ENCODE peak calls at places on chromosomes 16 and 17, in seven cellular contexts. One of them, this sample, is unnamed.

GRCh38 chr17:16915752-16916556 is 56.0 kb downstream of the TNFRSF13B start:
- DNase-seq in sigmoid colon: no peak
- DNase-seq in COR-L47: peak
- DNase-seq in LoVo: peak
- DNase-seq in activated CD8-positive, alpha-beta memory T cell treated with anti-CD3 and anti-CD28 coated beads for 4 hours: no peak
- DNase-seq in NCI-H2029: peak
- DNase-seq in uterus: no peak
- DNase-seq in this sample: peak

GRCh38 chr16:66926171-66926570 is 836 bp upstream of the RRAD start:
- DNase-seq in COR-L47: no peak
- DNase-seq in uterus: no peak
- DNase-seq in sigmoid colon: peak
- DNase-seq in activated CD8-positive, alpha-beta memory T cell treated with anti-CD3 and anti-CD28 coated beads for 4 hours: no peak
- DNase-seq in LoVo: no peak
- DNase-seq in NCI-H2029: no peak
- DNase-seq in this sample: no peak

GRCh38 chr17:61411114-61411943 is 11.7 kb downstream of the TBX2 start:
- DNase-seq in LoVo: peak
- DNase-seq in COR-L47: no peak
- DNase-seq in activated CD8-positive, alpha-beta memory T cell treated with anti-CD3 and anti-CD28 coated beads for 4 hours: no peak
- DNase-seq in NCI-H2029: peak
- DNase-seq in uterus: peak
- DNase-seq in sigmoid colon: peak
- DNase-seq in this sample: peak

GRCh38 chr16:5615868-5616642 is 518.5 kb upstream of the EEF2KMT start:
- DNase-seq in NCI-H2029: peak
- DNase-seq in LoVo: peak
- DNase-seq in uterus: no peak
- DNase-seq in sigmoid colon: peak
- DNase-seq in activated CD8-positive, alpha-beta memory T cell treated with anti-CD3 and anti-CD28 coated beads for 4 hours: no peak
- DNase-seq in COR-L47: peak
- DNase-seq in this sample: peak

GRCh38 chr17:8059131-8059530 is 20.3 kb downstream of the ALOX15B start:
- DNase-seq in sigmoid colon: peak
- DNase-seq in NCI-H2029: no peak
- DNase-seq in LoVo: no peak
- DNase-seq in uterus: no peak
- DNase-seq in activated CD8-positive, alpha-beta memory T cell treated with anti-CD3 and anti-CD28 coated beads for 4 hours: no peak
- DNase-seq in COR-L47: no peak
- DNase-seq in this sample: no peak

GRCh38 chr16:3115011-3115410 is 2.6 kb downstream of the ZNF205 start:
- DNase-seq in uterus: no peak
- DNase-seq in sigmoid colon: no peak
- DNase-seq in activated CD8-positive, alpha-beta memory T cell treated with anti-CD3 and anti-CD28 coated beads for 4 hours: no peak
- DNase-seq in COR-L47: no peak
- DNase-seq in NCI-H2029: no peak
- DNase-seq in LoVo: no peak
- DNase-seq in this sample: no peak

GRCh38 chr17:954431-955164 is 25.0 kb downstream of the NXN start:
- DNase-seq in uterus: peak
- DNase-seq in COR-L47: no peak
- DNase-seq in NCI-H2029: no peak
- DNase-seq in activated CD8-positive, alpha-beta memory T cell treated with anti-CD3 and anti-CD28 coated beads for 4 hours: no peak
- DNase-seq in sigmoid colon: no peak
- DNase-seq in LoVo: no peak
- DNase-seq in this sample: no peak

GRCh38 chr17:37465058-37465616 is 24.6 kb upstream of the DUSP14 start:
- DNase-seq in sigmoid colon: no peak
- DNase-seq in activated CD8-positive, alpha-beta memory T cell treated with anti-CD3 and anti-CD28 coated beads for 4 hours: no peak
- DNase-seq in LoVo: no peak
- DNase-seq in NCI-H2029: no peak
- DNase-seq in uterus: no peak
- DNase-seq in COR-L47: no peak
- DNase-seq in this sample: no peak

GRCh38 chr16:68790130-68790761 is 53.1 kb upstream of the TANGO6 start:
- DNase-seq in activated CD8-positive, alpha-beta memory T cell treated with anti-CD3 and anti-CD28 coated beads for 4 hours: no peak
- DNase-seq in sigmoid colon: peak
- DNase-seq in COR-L47: no peak
- DNase-seq in uterus: peak
- DNase-seq in NCI-H2029: no peak
- DNase-seq in LoVo: peak
- DNase-seq in this sample: no peak

GRCh38 chr17:16406742-16407674 is 8.4 kb upstream of the TRPV2 start:
- DNase-seq in NCI-H2029: no peak
- DNase-seq in uterus: peak
- DNase-seq in LoVo: no peak
- DNase-seq in sigmoid colon: no peak
- DNase-seq in COR-L47: no peak
- DNase-seq in activated CD8-positive, alpha-beta memory T cell treated with anti-CD3 and anti-CD28 coated beads for 4 hours: no peak
- DNase-seq in this sample: no peak

GRCh38 chr17:58703137-58703846 is 10.9 kb downstream of the RAD51C start:
- DNase-seq in NCI-H2029: no peak
- DNase-seq in LoVo: no peak
- DNase-seq in COR-L47: no peak
- DNase-seq in sigmoid colon: no peak
- DNase-seq in uterus: no peak
- DNase-seq in activated CD8-positive, alpha-beta memory T cell treated with anti-CD3 and anti-CD28 coated beads for 4 hours: no peak
- DNase-seq in this sample: no peak

GRCh38 chr16:15567823-15568222 is 75.1 kb downstream of the MARF1 start:
- DNase-seq in COR-L47: no peak
- DNase-seq in activated CD8-positive, alpha-beta memory T cell treated with anti-CD3 and anti-CD28 coated beads for 4 hours: no peak
- DNase-seq in LoVo: no peak
- DNase-seq in NCI-H2029: no peak
- DNase-seq in sigmoid colon: no peak
- DNase-seq in uterus: no peak
- DNase-seq in this sample: no peak

GRCh38 chr17:18992454-18993130 is 12.0 kb downstream of the FAM83G start:
- DNase-seq in NCI-H2029: peak
- DNase-seq in COR-L47: no peak
- DNase-seq in LoVo: no peak
- DNase-seq in activated CD8-positive, alpha-beta memory T cell treated with anti-CD3 and anti-CD28 coated beads for 4 hours: no peak
- DNase-seq in uterus: no peak
- DNase-seq in sigmoid colon: no peak
- DNase-seq in this sample: no peak

GRCh38 chr17:39927928-39928867 is 666 bp downstream of the LRRC3C start:
- DNase-seq in COR-L47: no peak
- DNase-seq in uterus: peak
- DNase-seq in sigmoid colon: peak
- DNase-seq in activated CD8-positive, alpha-beta memory T cell treated with anti-CD3 and anti-CD28 coated beads for 4 hours: no peak
- DNase-seq in LoVo: peak
- DNase-seq in NCI-H2029: no peak
- DNase-seq in this sample: peak

GRCh38 chr16:48173877-48174276 is 18.1 kb upstream of the ABCC12 start:
- DNase-seq in activated CD8-positive, alpha-beta memory T cell treated with anti-CD3 and anti-CD28 coated beads for 4 hours: no peak
- DNase-seq in uterus: no peak
- DNase-seq in COR-L47: no peak
- DNase-seq in LoVo: no peak
- DNase-seq in NCI-H2029: no peak
- DNase-seq in sigmoid colon: no peak
- DNase-seq in this sample: no peak

GRCh38 chr17:35373532-35373983 is at the start of gene SLFN11:
- DNase-seq in NCI-H2029: no peak
- DNase-seq in activated CD8-positive, alpha-beta memory T cell treated with anti-CD3 and anti-CD28 coated beads for 4 hours: peak
- DNase-seq in LoVo: no peak
- DNase-seq in COR-L47: no peak
- DNase-seq in uterus: peak
- DNase-seq in sigmoid colon: peak
- DNase-seq in this sample: peak

GRCh38 chr16:1119766-1120611 is 23.9 kb upstream of the C1QTNF8 start:
- DNase-seq in NCI-H2029: no peak
- DNase-seq in LoVo: no peak
- DNase-seq in uterus: no peak
- DNase-seq in COR-L47: no peak
- DNase-seq in activated CD8-positive, alpha-beta memory T cell treated with anti-CD3 and anti-CD28 coated beads for 4 hours: no peak
- DNase-seq in sigmoid colon: no peak
- DNase-seq in this sample: no peak

GRCh38 chr17:4592240-4593005 is 8.1 kb downstream of the SMTNL2 start:
- DNase-seq in activated CD8-positive, alpha-beta memory T cell treated with anti-CD3 and anti-CD28 coated beads for 4 hours: no peak
- DNase-seq in uterus: no peak
- DNase-seq in NCI-H2029: no peak
- DNase-seq in sigmoid colon: no peak
- DNase-seq in LoVo: no peak
- DNase-seq in COR-L47: no peak
- DNase-seq in this sample: no peak

GRCh38 chr17:29582767-29583166 is 6.7 kb downstream of the GIT1 start:
- DNase-seq in COR-L47: no peak
- DNase-seq in LoVo: no peak
- DNase-seq in activated CD8-positive, alpha-beta memory T cell treated with anti-CD3 and anti-CD28 coated beads for 4 hours: no peak
- DNase-seq in uterus: no peak
- DNase-seq in sigmoid colon: no peak
- DNase-seq in NCI-H2029: no peak
- DNase-seq in this sample: no peak

GRCh38 chr17:31645351-31645750 is 213.7 kb downstream of the COPRS start:
- DNase-seq in LoVo: no peak
- DNase-seq in COR-L47: no peak
- DNase-seq in NCI-H2029: no peak
- DNase-seq in activated CD8-positive, alpha-beta memory T cell treated with anti-CD3 and anti-CD28 coated beads for 4 hours: no peak
- DNase-seq in sigmoid colon: no peak
- DNase-seq in uterus: no peak
- DNase-seq in this sample: no peak

GRCh38 chr17:71922439-71922838 is 198.4 kb upstream of the SOX9 start:
- DNase-seq in uterus: no peak
- DNase-seq in NCI-H2029: no peak
- DNase-seq in sigmoid colon: no peak
- DNase-seq in activated CD8-positive, alpha-beta memory T cell treated with anti-CD3 and anti-CD28 coated beads for 4 hours: no peak
- DNase-seq in COR-L47: no peak
- DNase-seq in LoVo: peak
- DNase-seq in this sample: no peak

GRCh38 chr16:80803341-80804060 is 897 bp downstream of the CDYL2 start:
- DNase-seq in sigmoid colon: no peak
- DNase-seq in uterus: no peak
- DNase-seq in NCI-H2029: no peak
- DNase-seq in COR-L47: no peak
- DNase-seq in LoVo: no peak
- DNase-seq in activated CD8-positive, alpha-beta memory T cell treated with anti-CD3 and anti-CD28 coated beads for 4 hours: no peak
- DNase-seq in this sample: peak

GRCh38 chr17:29709861-29710849 is 87.4 kb upstream of the CORO6 start:
- DNase-seq in sigmoid colon: no peak
- DNase-seq in activated CD8-positive, alpha-beta memory T cell treated with anti-CD3 and anti-CD28 coated beads for 4 hours: no peak
- DNase-seq in COR-L47: no peak
- DNase-seq in NCI-H2029: no peak
- DNase-seq in LoVo: no peak
- DNase-seq in uterus: no peak
- DNase-seq in this sample: no peak

GRCh38 chr17:4893272-4893671 is 6.1 kb upstream of the C17orf107 start:
- DNase-seq in LoVo: no peak
- DNase-seq in uterus: no peak
- DNase-seq in activated CD8-positive, alpha-beta memory T cell treated with anti-CD3 and anti-CD28 coated beads for 4 hours: no peak
- DNase-seq in sigmoid colon: no peak
- DNase-seq in COR-L47: no peak
- DNase-seq in NCI-H2029: no peak
- DNase-seq in this sample: no peak

GRCh38 chr17:39641119-39641496 is 4.2 kb downstream of the STARD3 start:
- DNase-seq in sigmoid colon: no peak
- DNase-seq in activated CD8-positive, alpha-beta memory T cell treated with anti-CD3 and anti-CD28 coated beads for 4 hours: no peak
- DNase-seq in uterus: no peak
- DNase-seq in LoVo: no peak
- DNase-seq in NCI-H2029: no peak
- DNase-seq in COR-L47: no peak
- DNase-seq in this sample: no peak

GRCh38 chr17:6429266-6429665 is 5.7 kb downstream of the AIPL1 start:
- DNase-seq in uterus: no peak
- DNase-seq in LoVo: no peak
- DNase-seq in NCI-H2029: no peak
- DNase-seq in activated CD8-positive, alpha-beta memory T cell treated with anti-CD3 and anti-CD28 coated beads for 4 hours: no peak
- DNase-seq in COR-L47: no peak
- DNase-seq in sigmoid colon: no peak
- DNase-seq in this sample: no peak

GRCh38 chr17:43900183-43900857 is 7.0 kb downstream of the MPP2 start:
- DNase-seq in uterus: peak
- DNase-seq in activated CD8-positive, alpha-beta memory T cell treated with anti-CD3 and anti-CD28 coated beads for 4 hours: peak
- DNase-seq in sigmoid colon: peak
- DNase-seq in COR-L47: peak
- DNase-seq in NCI-H2029: peak
- DNase-seq in LoVo: peak
- DNase-seq in this sample: peak

GRCh38 chr16:56610017-56610608 is 1.7 kb downstream of the MT2A start:
- DNase-seq in NCI-H2029: no peak
- DNase-seq in uterus: peak
- DNase-seq in activated CD8-positive, alpha-beta memory T cell treated with anti-CD3 and anti-CD28 coated beads for 4 hours: peak
- DNase-seq in LoVo: no peak
- DNase-seq in sigmoid colon: peak
- DNase-seq in COR-L47: peak
- DNase-seq in this sample: peak

GRCh38 chr16:89557230-89557935 is 3.1 kb upstream of the RPL13 start:
- DNase-seq in NCI-H2029: no peak
- DNase-seq in activated CD8-positive, alpha-beta memory T cell treated with anti-CD3 and anti-CD28 coated beads for 4 hours: peak
- DNase-seq in LoVo: no peak
- DNase-seq in sigmoid colon: peak
- DNase-seq in COR-L47: peak
- DNase-seq in uterus: peak
- DNase-seq in this sample: peak